ENCODE peak calls at places on chromosomes 5 and 9, in seven cellular contexts. One of them, this sample, is unnamed.

GRCh38 chr9:115593587-115594091 is 475.7 kb upstream of the TNC start:
- DNase-seq in neural progenitor cell: peak; percentile 61
- DNase-seq in GM23338: peak; percentile 79
- DNase-seq in HCT116: peak; percentile 23
- DNase-seq in PC-3: peak; percentile 66
- DNase-seq in MM.1S: peak; percentile 21
- DNase-seq in hepatocyte: peak; percentile 55
- DNase-seq in this sample: peak; percentile 73

GRCh38 chr5:60806591-60807243 is 37.4 kb downstream of the ELOVL7 start:
- DNase-seq in neural progenitor cell: peak; percentile 12
- DNase-seq in GM23338: peak; percentile 58
- DNase-seq in HCT116: no peak
- DNase-seq in PC-3: no peak
- DNase-seq in MM.1S: no peak
- DNase-seq in hepatocyte: no peak
- DNase-seq in this sample: no peak

GRCh38 chr5:14806452-14806851 is 65.1 kb downstream of the ANKH start:
- DNase-seq in neural progenitor cell: no peak
- DNase-seq in GM23338: no peak
- DNase-seq in HCT116: no peak
- DNase-seq in PC-3: no peak
- DNase-seq in MM.1S: no peak
- DNase-seq in hepatocyte: no peak
- DNase-seq in this sample: peak; percentile 59

GRCh38 chr5:58411372-58411771 is 48.5 kb downstream of the PLK2 start:
- DNase-seq in neural progenitor cell: no peak
- DNase-seq in GM23338: no peak
- DNase-seq in HCT116: no peak
- DNase-seq in PC-3: peak; percentile 7
- DNase-seq in MM.1S: no peak
- DNase-seq in hepatocyte: no peak
- DNase-seq in this sample: peak; percentile 4

GRCh38 chr5:148011407-148012124 is 52.2 kb upstream of the SPINK5 start:
- DNase-seq in neural progenitor cell: no peak
- DNase-seq in GM23338: no peak
- DNase-seq in HCT116: peak; percentile 22
- DNase-seq in PC-3: peak; percentile 98
- DNase-seq in MM.1S: no peak
- DNase-seq in hepatocyte: peak; percentile 19
- DNase-seq in this sample: peak; percentile 50

GRCh38 chr5:16603701-16604100 is 13.1 kb downstream of the RETREG1 start:
- DNase-seq in neural progenitor cell: no peak
- DNase-seq in GM23338: no peak
- DNase-seq in HCT116: no peak
- DNase-seq in PC-3: no peak
- DNase-seq in MM.1S: no peak
- DNase-seq in hepatocyte: no peak
- DNase-seq in this sample: no peak

GRCh38 chr5:61277190-61277589 is 54.9 kb upstream of the ZSWIM6 start:
- DNase-seq in neural progenitor cell: peak; percentile 55
- DNase-seq in GM23338: peak; percentile 43
- DNase-seq in HCT116: no peak
- DNase-seq in PC-3: no peak
- DNase-seq in MM.1S: peak; percentile 7
- DNase-seq in hepatocyte: no peak
- DNase-seq in this sample: peak; percentile 46

GRCh38 chr9:108691614-108692013 is 164.2 kb downstream of the ACTL7B start:
- DNase-seq in neural progenitor cell: no peak
- DNase-seq in GM23338: no peak
- DNase-seq in HCT116: peak; percentile 84
- DNase-seq in PC-3: peak; percentile 76
- DNase-seq in MM.1S: no peak
- DNase-seq in hepatocyte: peak; percentile 77
- DNase-seq in this sample: no peak

GRCh38 chr9:134585746-134586706 is 55.6 kb upstream of the COL5A1 start:
- DNase-seq in neural progenitor cell: no peak
- DNase-seq in GM23338: no peak
- DNase-seq in HCT116: no peak
- DNase-seq in PC-3: peak; percentile 45
- DNase-seq in MM.1S: no peak
- DNase-seq in hepatocyte: no peak
- DNase-seq in this sample: peak; percentile 94

GRCh38 chr9:106675780-106676179 is 187.2 kb upstream of the ZNF462 start:
- DNase-seq in neural progenitor cell: no peak
- DNase-seq in GM23338: no peak
- DNase-seq in HCT116: no peak
- DNase-seq in PC-3: peak; percentile 74
- DNase-seq in MM.1S: no peak
- DNase-seq in hepatocyte: no peak
- DNase-seq in this sample: no peak

GRCh38 chr5:178385472-178385853 is 152.9 kb upstream of the PHYKPL start:
- DNase-seq in neural progenitor cell: no peak
- DNase-seq in GM23338: no peak
- DNase-seq in HCT116: no peak
- DNase-seq in PC-3: peak; percentile 26
- DNase-seq in MM.1S: no peak
- DNase-seq in hepatocyte: no peak
- DNase-seq in this sample: peak; percentile 10

GRCh38 chr5:66306844-66307315 is 162.8 kb downstream of the SREK1 start:
- DNase-seq in neural progenitor cell: peak; percentile 9
- DNase-seq in GM23338: no peak
- DNase-seq in HCT116: no peak
- DNase-seq in PC-3: no peak
- DNase-seq in MM.1S: no peak
- DNase-seq in hepatocyte: no peak
- DNase-seq in this sample: no peak

GRCh38 chr5:66302344-66302743 is 158.2 kb downstream of the SREK1 start:
- DNase-seq in neural progenitor cell: no peak
- DNase-seq in GM23338: no peak
- DNase-seq in HCT116: no peak
- DNase-seq in PC-3: no peak
- DNase-seq in MM.1S: no peak
- DNase-seq in hepatocyte: no peak
- DNase-seq in this sample: no peak

GRCh38 chr5:66312291-66312690 is 168.2 kb downstream of the SREK1 start:
- DNase-seq in neural progenitor cell: no peak
- DNase-seq in GM23338: no peak
- DNase-seq in HCT116: no peak
- DNase-seq in PC-3: no peak
- DNase-seq in MM.1S: no peak
- DNase-seq in hepatocyte: no peak
- DNase-seq in this sample: no peak

GRCh38 chr5:66306105-66306843 is 162.2 kb downstream of the SREK1 start:
- DNase-seq in neural progenitor cell: peak; percentile 77
- DNase-seq in GM23338: peak; percentile 83
- DNase-seq in HCT116: peak; percentile 63
- DNase-seq in PC-3: peak; percentile 57
- DNase-seq in MM.1S: peak; percentile 66
- DNase-seq in hepatocyte: peak; percentile 82
- DNase-seq in this sample: peak; percentile 85

GRCh38 chr5:66307647-66308257 is 163.7 kb downstream of the SREK1 start:
- DNase-seq in neural progenitor cell: peak; percentile 83
- DNase-seq in GM23338: peak; percentile 84
- DNase-seq in HCT116: peak; percentile 56
- DNase-seq in PC-3: peak; percentile 50
- DNase-seq in MM.1S: peak; percentile 69
- DNase-seq in hepatocyte: peak; percentile 80
- DNase-seq in this sample: peak; percentile 82
- TF ChIP-seq EZH2phosphoT487 in neural progenitor cell: no peak
- TF ChIP-seq EZH2phosphoT487 in GM23338: no peak
- TF ChIP-seq EZH2phosphoT487 in HCT116: no peak
- TF ChIP-seq EZH2phosphoT487 in PC-3: no peak
- TF ChIP-seq EZH2phosphoT487 in MM.1S: no peak
- TF ChIP-seq EZH2phosphoT487 in hepatocyte: no peak
- TF ChIP-seq EZH2phosphoT487 in this sample: no peak

GRCh38 chr9:98974554-98974953 is 30.8 kb downstream of the COL15A1 start:
- DNase-seq in neural progenitor cell: no peak
- DNase-seq in GM23338: no peak
- DNase-seq in HCT116: no peak
- DNase-seq in PC-3: no peak
- DNase-seq in MM.1S: no peak
- DNase-seq in hepatocyte: no peak
- DNase-seq in this sample: no peak

GRCh38 chr9:98975838-98976237 is 32.1 kb downstream of the COL15A1 start:
- DNase-seq in neural progenitor cell: no peak
- DNase-seq in GM23338: no peak
- DNase-seq in HCT116: no peak
- DNase-seq in PC-3: no peak
- DNase-seq in MM.1S: no peak
- DNase-seq in hepatocyte: no peak
- DNase-seq in this sample: no peak

GRCh38 chr9:98974106-98974505 is 30.4 kb downstream of the COL15A1 start:
- DNase-seq in neural progenitor cell: no peak
- DNase-seq in GM23338: no peak
- DNase-seq in HCT116: no peak
- DNase-seq in PC-3: no peak
- DNase-seq in MM.1S: no peak
- DNase-seq in hepatocyte: no peak
- DNase-seq in this sample: no peak

GRCh38 chr9:98973546-98973921 is 29.8 kb downstream of the COL15A1 start:
- DNase-seq in neural progenitor cell: no peak
- DNase-seq in GM23338: no peak
- DNase-seq in HCT116: no peak
- DNase-seq in PC-3: no peak
- DNase-seq in MM.1S: no peak
- DNase-seq in hepatocyte: no peak
- DNase-seq in this sample: no peak

GRCh38 chr9:98974994-98975712 is 31.4 kb downstream of the COL15A1 start:
- DNase-seq in neural progenitor cell: peak; percentile 91
- DNase-seq in GM23338: peak; percentile 91
- DNase-seq in HCT116: peak; percentile 61
- DNase-seq in PC-3: peak; percentile 84
- DNase-seq in MM.1S: peak; percentile 72
- DNase-seq in hepatocyte: peak; percentile 89
- DNase-seq in this sample: peak; percentile 86
- TF ChIP-seq EZH2 in neural progenitor cell: no peak
- TF ChIP-seq EZH2 in GM23338: no peak
- TF ChIP-seq EZH2 in HCT116: no peak
- TF ChIP-seq EZH2 in PC-3: no peak
- TF ChIP-seq EZH2 in MM.1S: no peak
- TF ChIP-seq EZH2 in hepatocyte: no peak
- TF ChIP-seq EZH2 in this sample: no peak

DNA sequence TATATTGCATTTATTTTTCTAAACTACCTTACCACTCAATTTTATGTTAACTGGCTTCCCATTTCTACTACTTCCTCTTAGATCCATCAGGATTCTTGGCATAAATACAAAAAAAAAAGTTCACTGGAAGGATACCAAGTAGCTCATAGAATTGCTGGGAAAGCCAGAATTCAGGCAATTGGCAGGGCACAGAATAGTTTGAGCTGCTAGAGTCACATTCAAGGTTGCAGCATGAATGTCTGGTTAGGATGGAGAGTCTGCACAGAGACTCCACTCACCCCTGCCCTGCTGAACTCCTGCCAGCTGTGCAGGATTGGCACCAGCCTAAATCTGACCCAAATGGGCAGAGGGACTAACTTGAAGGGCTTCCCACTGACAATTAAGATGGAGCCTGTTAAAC is 4.9 kb upstream of the AMACR start:
- DNase-seq in neural progenitor cell: no peak
- DNase-seq in GM23338: no peak
- DNase-seq in HCT116: no peak
- DNase-seq in PC-3: no peak
- DNase-seq in MM.1S: no peak
- DNase-seq in hepatocyte: no peak
- DNase-seq in this sample: peak; percentile 16
- TF ChIP-seq EZH2phosphoT487 in neural progenitor cell: no peak
- TF ChIP-seq EZH2phosphoT487 in GM23338: no peak
- TF ChIP-seq EZH2phosphoT487 in HCT116: no peak
- TF ChIP-seq EZH2phosphoT487 in PC-3: no peak
- TF ChIP-seq EZH2phosphoT487 in MM.1S: no peak
- TF ChIP-seq EZH2phosphoT487 in hepatocyte: no peak
- TF ChIP-seq EZH2phosphoT487 in this sample: no peak

DNA sequence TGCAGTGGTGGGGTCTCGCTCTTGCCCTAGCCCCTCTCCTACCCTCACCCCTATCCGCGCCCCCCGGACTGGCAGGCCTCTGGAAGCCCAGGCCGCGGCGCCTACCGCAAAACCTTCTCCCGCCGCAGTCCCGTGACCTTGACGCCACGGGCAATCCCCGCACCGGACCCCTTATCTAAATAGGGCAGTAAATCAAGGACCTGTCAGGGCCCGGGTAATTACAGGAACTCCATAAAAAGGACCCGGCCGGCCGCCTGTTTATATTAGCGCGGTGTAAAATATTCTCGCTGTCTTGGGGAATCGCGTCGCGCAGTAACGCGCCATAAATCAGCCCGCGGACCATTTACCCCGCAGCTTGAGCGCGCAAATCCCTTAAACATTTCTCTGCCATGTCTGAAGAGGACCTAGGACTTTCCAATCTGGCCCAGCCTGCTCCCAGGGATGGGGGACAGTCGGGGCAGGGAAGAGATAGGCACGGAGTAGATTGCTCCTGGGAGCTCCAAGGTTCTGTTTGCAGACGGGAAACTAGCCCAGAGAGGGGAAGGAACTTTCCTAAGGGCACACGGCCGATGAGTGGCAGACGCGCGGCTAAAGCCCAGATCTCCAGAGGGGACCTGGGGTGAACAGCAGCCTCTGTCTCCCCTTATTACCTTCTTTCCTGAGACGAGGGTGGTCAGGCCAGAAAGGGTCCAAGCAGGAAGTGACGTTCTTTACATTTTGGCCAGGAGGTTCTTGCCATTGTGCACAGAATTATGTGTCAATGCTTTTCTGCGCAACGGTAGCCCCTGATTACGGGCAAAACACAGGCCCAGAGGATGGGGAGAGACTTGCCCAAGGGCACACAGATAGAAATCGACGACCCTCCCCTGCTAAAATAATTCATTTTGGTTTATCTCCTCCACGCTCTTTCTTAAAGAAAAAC is 4.8 kb upstream of the HAND1 start:
- DNase-seq in neural progenitor cell: peak; percentile 23
- DNase-seq in GM23338: peak; percentile 47
- DNase-seq in HCT116: no peak
- DNase-seq in PC-3: no peak
- DNase-seq in MM.1S: no peak
- DNase-seq in hepatocyte: peak; percentile 81
- DNase-seq in this sample: no peak
- TF ChIP-seq EZH2 in neural progenitor cell: peak; percentile 98
- TF ChIP-seq EZH2 in GM23338: peak; percentile 98
- TF ChIP-seq EZH2 in HCT116: no peak
- TF ChIP-seq EZH2 in PC-3: no peak
- TF ChIP-seq EZH2 in MM.1S: no peak
- TF ChIP-seq EZH2 in hepatocyte: peak; percentile 64
- TF ChIP-seq EZH2 in this sample: no peak

GRCh38 chr9:37968228-37968672 is 64.3 kb upstream of the SLC25A51 start:
- DNase-seq in neural progenitor cell: no peak
- DNase-seq in GM23338: no peak
- DNase-seq in HCT116: no peak
- DNase-seq in PC-3: peak; percentile 57
- DNase-seq in MM.1S: no peak
- DNase-seq in hepatocyte: peak; percentile 54
- DNase-seq in this sample: peak; percentile 84
- TF ChIP-seq EZH2phosphoT487 in neural progenitor cell: no peak
- TF ChIP-seq EZH2phosphoT487 in GM23338: no peak
- TF ChIP-seq EZH2phosphoT487 in HCT116: no peak
- TF ChIP-seq EZH2phosphoT487 in PC-3: no peak
- TF ChIP-seq EZH2phosphoT487 in MM.1S: no peak
- TF ChIP-seq EZH2phosphoT487 in hepatocyte: no peak
- TF ChIP-seq EZH2phosphoT487 in this sample: no peak